ENCODE peak calls at places on chromosomes 13 and 19, in five cellular contexts. T is A549, N is K562, B is HepG2, Y is GM12878. F is an unnamed sample.

GRCh38 chr13:99690426-99691189 is 189.3 kb downstream of the TM9SF2 start:
- DNase-seq in T (no peak), N (no peak), B (no peak), Y (no peak), F (no peak)

GRCh38 chr13:20127563-20128458 is 33.0 kb downstream of the GJA3 start:
- DNase-seq in T (peak), N (no peak), B (peak), Y (no peak), F (peak)

GRCh38 chr13:67285611-67286010 is 55.5 kb upstream of the PCDH9 start:
- DNase-seq in T (no peak), N (no peak), B (no peak), Y (no peak), F (no peak)

GRCh38 chr13:40087021-40088002 is 431.9 kb downstream of the COG6 start:
- DNase-seq in T (no peak), N (no peak), B (peak), Y (no peak), F (no peak)

GRCh38 chr13:51328488-51328887 is 11.0 kb upstream of the SERPINE3 start:
- DNase-seq in T (no peak), N (no peak), B (no peak), Y (no peak), F (no peak)

GRCh38 chr13:37701306-37701705 is 102.7 kb upstream of the POSTN start:
- DNase-seq in T (no peak), N (no peak), B (no peak), Y (no peak), F (peak)

GRCh38 chr13:40186041-40186440 is 480.4 kb downstream of the FOXO1 start:
- DNase-seq in T (no peak), N (no peak), B (no peak), Y (no peak), F (no peak)

GRCh38 chr13:98214008-98214643 is 37.1 kb upstream of the RNF113B start:
- DNase-seq in T (no peak), N (no peak), B (no peak), Y (no peak), F (peak)

GRCh38 chr19:54485846-54486245 is 12.8 kb upstream of the CDC42EP5 start:
- DNase-seq in T (no peak), N (no peak), B (no peak), Y (no peak), F (no peak)

GRCh38 chr13:36297600-36298338 is at the start of gene CCDC169:
- DNase-seq in T (peak), N (peak), B (peak), Y (no peak), F (peak)

GRCh38 chr13:32790731-32791130 is 204.5 kb downstream of the PDS5B start:
- DNase-seq in T (no peak), N (peak), B (peak), Y (no peak), F (no peak)

GRCh38 chr19:5978606-5979552 is 939 bp upstream of the RANBP3 start:
- DNase-seq in T (no peak), N (peak), B (no peak), Y (no peak), F (no peak)

GRCh38 chr13:58744686-58745085 is 1113.1 kb downstream of the PCDH17 start:
- DNase-seq in T (no peak), N (no peak), B (no peak), Y (no peak), F (no peak)

GRCh38 chr13:105202384-105202783 is 1333.1 kb downstream of the EFNB2 start:
- DNase-seq in T (no peak), N (no peak), B (no peak), Y (no peak), F (peak)

GRCh38 chr19:1087813-1088418 is 7.3 kb downstream of the POLR2E start:
- DNase-seq in T (no peak), N (no peak), B (no peak), Y (no peak), F (no peak)

GRCh38 chr19:16957151-16957662 is 68.4 kb downstream of the F2RL3 start:
- DNase-seq in T (no peak), N (no peak), B (no peak), Y (no peak), F (no peak)

GRCh38 chr13:41196620-41197019 is 2.3 kb upstream of the KBTBD7 start:
- DNase-seq in T (no peak), N (no peak), B (peak), Y (no peak), F (no peak)

GRCh38 chr13:50127726-50128291 is 112.6 kb downstream of the KCNRG start:
- DNase-seq in T (no peak), N (no peak), B (no peak), Y (no peak), F (no peak)

GRCh38 chr13:76004411-76004810 is 368.3 kb downstream of the LMO7 start:
- DNase-seq in T (no peak), N (no peak), B (no peak), Y (no peak), F (peak)

GRCh38 chr13:33072282-33072681 is 56.1 kb downstream of the KL start:
- DNase-seq in T (no peak), N (no peak), B (no peak), Y (no peak), F (no peak)

GRCh38 chr13:110965755-110966134 is 50.9 kb upstream of the ANKRD10 start:
- DNase-seq in T (no peak), N (no peak), B (no peak), Y (no peak), F (no peak)

GRCh38 chr19:39196860-39197562 is at the start of gene NCCRP1:
- DNase-seq in T (no peak), N (no peak), B (no peak), Y (no peak), F (no peak)

GRCh38 chr13:104385409-104385808 is 1319.2 kb upstream of the SLC10A2 start:
- DNase-seq in T (no peak), N (no peak), B (no peak), Y (no peak), F (peak)

GRCh38 chr19:42683917-42684513 is 56.3 kb downstream of the PSG3 start:
- DNase-seq in T (peak), N (peak), B (peak), Y (no peak), F (peak)

GRCh38 chr19:45881082-45881908 is 4.6 kb downstream of the IRF2BP1 start:
- DNase-seq in T (no peak), N (no peak), B (no peak), Y (no peak), F (no peak)

GRCh38 chr13:23020246-23020843 is 160.4 kb upstream of the SGCG start:
- DNase-seq in T (peak), N (peak), B (peak), Y (peak), F (peak)

GRCh38 chr19:50520822-50521465 is 7.2 kb upstream of the ASPDH start:
- DNase-seq in T (no peak), N (no peak), B (no peak), Y (no peak), F (no peak)

GRCh38 chr19:41309225-41310030 is 544 bp upstream of the CCDC97 start:
- DNase-seq in T (no peak), N (no peak), B (no peak), Y (no peak), F (no peak)

GRCh38 chr19:58052256-58052655 is 6.8 kb upstream of the ZNF135 start:
- DNase-seq in T (no peak), N (no peak), B (no peak), Y (no peak), F (no peak)

GRCh38 chr19:18390075-18390909 is 4.3 kb downstream of the GDF15 start:
- DNase-seq in T (no peak), N (no peak), B (no peak), Y (no peak), F (no peak)

GRCh38 chr19:18393836-18394235 is 3.6 kb downstream of the LRRC25 start:
- DNase-seq in T (no peak), N (no peak), B (no peak), Y (no peak), F (no peak)

GRCh38 chr19:18392936-18393335 is 4.5 kb downstream of the LRRC25 start:
- DNase-seq in T (no peak), N (no peak), B (no peak), Y (no peak), F (no peak)

GRCh38 chr19:18391509-18392075 is 5.6 kb downstream of the GDF15 start:
- DNase-seq in T (no peak), N (no peak), B (no peak), Y (no peak), F (no peak)

GRCh38 chr19:18392417-18392816 is 5.0 kb downstream of the LRRC25 start:
- DNase-seq in T (no peak), N (no peak), B (no peak), Y (no peak), F (no peak)
- H3K4me2 ChIP-seq in T (no peak), N (no peak), B (no peak), Y (peak), F (no peak)

GRCh38 chr19:7482584-7483439 is 6.0 kb downstream of the PEX11G start:
- DNase-seq in T (no peak), N (peak), B (no peak), Y (no peak), F (no peak)
- TF ChIP-seq BHLHE40 in T (no peak), N (no peak), B (no peak), Y (no peak), F (no peak)

GRCh38 chr19:13748169-13748884 is 16.0 kb upstream of the MRI1 start:
- DNase-seq in T (peak), N (peak), B (no peak), Y (no peak), F (peak)
- TF ChIP-seq USF2 in T (no peak), N (no peak), B (peak), Y (no peak), F (no peak)

DNA sequence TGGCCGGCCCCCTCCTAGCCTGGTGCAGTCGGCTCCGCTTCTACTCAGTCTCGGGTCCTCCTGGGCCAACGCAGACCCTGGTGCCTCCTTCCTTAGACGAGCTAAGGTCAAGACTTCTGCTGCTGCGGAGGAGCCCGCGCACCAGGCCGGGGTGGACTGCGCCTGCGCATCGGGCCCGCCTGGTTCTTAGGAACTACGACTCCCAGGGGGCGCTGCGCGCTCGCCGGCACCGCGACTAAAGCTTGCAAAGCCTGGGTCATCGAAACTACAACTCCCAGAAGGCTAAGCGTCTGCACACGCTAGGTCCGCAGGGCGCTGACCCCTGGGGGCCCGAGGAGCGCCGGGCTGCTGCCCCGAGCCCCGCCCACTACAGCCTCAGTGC is at the start of gene ZNF835:
- DNase-seq in T (no peak), N (no peak), B (no peak), Y (no peak), F (no peak)
- H3K4me2 ChIP-seq in T (no peak), N (no peak), B (no peak), Y (no peak), F (no peak)

DNA sequence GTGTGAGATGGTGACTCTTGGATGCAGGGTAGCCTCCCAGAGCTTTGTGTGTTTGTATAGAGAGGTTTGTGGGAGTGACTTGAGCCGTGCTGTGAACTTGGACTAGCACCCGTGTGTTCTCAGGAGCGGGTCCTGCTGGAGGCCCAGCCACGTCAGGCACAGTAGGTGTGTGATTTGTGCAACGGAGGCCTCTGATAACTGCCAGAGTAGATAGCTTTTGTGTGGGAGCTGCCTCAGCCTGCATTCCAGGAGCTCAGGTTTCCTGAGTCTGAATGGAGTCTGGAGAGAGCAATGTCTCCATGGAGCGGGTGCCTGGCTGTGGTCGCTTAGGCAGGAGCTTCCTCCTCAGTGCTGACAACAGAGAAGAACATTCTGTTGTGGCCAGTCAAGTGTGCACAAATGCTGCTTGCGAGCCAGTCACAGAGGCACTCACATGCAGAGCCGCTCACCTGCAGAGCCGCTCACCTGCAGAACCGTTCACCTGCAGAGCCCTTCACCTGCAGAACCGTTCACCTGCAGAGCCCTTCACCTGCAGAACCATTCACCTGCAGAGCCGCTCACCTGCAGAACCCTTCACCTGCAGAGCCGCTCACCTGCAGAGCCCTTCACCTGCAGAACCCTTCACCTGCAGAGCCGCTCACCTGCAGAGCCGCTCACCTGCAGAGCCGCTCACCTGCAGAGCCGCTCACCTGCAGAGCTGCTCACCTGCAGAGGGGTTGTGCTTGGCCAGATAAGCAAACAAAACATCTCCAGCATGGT is 32.6 kb downstream of the TFDP1 start:
- DNase-seq in T (no peak), N (no peak), B (no peak), Y (no peak), F (peak)
- TF ChIP-seq BHLHE40 in T (no peak), N (no peak), B (no peak), Y (no peak), F (no peak)

DNA sequence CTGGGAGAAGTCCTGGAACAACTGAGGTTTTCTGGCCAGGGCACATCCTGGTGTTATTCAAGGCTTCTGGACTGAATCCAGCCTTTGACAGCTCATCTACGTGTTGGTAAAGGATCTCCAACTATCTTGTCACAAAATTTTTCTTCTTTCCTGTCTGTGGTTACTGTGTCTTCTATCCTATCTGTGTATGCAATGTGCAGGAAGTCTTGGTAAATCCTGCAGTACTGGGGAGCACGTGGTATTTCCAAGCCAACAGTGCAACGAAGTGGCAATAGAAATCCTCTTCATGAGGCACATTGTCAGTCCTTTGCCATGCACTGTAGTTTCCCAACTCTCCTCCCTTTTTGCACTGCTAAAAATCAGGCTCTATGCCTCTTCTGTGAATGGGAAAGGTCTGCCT is 86.7 kb downstream of the ZNF100 start:
- DNase-seq in T (no peak), N (no peak), B (no peak), Y (no peak), F (no peak)
- TF ChIP-seq USF2 in T (no peak), N (no peak), B (no peak), Y (no peak), F (no peak)

GRCh38 chr13:109717686-109718085 is 68.7 kb downstream of the IRS2 start:
- DNase-seq in T (no peak), N (no peak), B (no peak), Y (no peak), F (no peak)
- H3K4me2 ChIP-seq in T (no peak), N (no peak), B (no peak), Y (no peak), F (no peak)

DNA sequence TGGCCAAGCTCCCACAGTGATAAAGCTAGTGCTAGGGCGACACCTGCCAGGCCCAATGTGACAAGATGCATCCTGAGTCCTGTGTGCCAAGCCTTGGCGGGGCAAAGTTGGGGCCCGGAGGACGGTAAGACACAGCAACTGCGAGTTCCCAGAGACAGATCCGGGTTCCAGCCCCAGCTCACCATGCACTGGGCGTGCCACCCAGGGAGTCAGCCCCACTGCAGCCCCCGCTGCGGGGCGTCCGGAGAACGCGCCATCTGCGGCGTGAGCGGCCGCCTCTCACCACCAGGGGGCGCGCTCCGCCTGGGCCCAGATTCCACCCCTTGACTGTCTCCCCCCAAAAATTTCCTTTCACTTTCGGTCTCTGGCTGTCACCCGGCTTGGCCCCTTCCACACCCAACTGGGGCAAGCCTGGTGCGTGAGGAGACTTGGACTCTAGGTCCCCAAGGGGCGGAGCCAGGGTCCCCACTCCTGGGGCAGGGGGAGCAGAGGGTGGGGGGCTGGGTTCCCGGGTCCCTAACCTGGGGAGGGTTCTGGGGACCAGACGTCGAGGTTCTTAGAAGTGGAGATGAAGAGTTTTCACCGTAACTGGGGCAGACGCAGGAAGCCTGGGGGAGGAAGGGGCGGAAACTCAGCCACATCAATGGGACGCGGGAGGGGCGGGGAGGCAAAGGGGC is at the start of gene FLT3LG:
- DNase-seq in T (peak), N (peak), B (peak), Y (no peak), F (peak)
- TF ChIP-seq BHLHE40 in T (no peak), N (peak), B (no peak), Y (peak), F (peak)